ENCODE peak calls at places on chromosomes 4 and X, in seven cellular contexts. V is stomach, Q is right lobe of liver, Y is heart left ventricle, K is gastrocnemius medialis, B is A549, I is suprapubic skin. T is an unnamed sample.

GRCh38 chr4:150140774-150141400 is 62.6 kb downstream of the DCLK2 start:
- DNase-seq in V (no peak), Q (no peak), Y (no peak), K (no peak), B (no peak), I (no peak), T (no peak)

GRCh38 chrX:31228909-31229308 is 157.1 kb upstream of the FTHL17 start:
- DNase-seq in V (no peak), Q (no peak), Y (no peak), K (no peak), B (no peak), I (no peak), T (no peak)

GRCh38 chr4:42603865-42604264 is 53.0 kb downstream of the ATP8A1 start:
- DNase-seq in V (no peak), Q (no peak), Y (no peak), K (no peak), B (no peak), I (no peak), T (no peak)

GRCh38 chr4:24105183-24106039 is 215.6 kb upstream of the PPARGC1A start:
- DNase-seq in V (no peak), Q (no peak), Y (no peak), K (peak), B (peak), I (no peak), T (peak)

GRCh38 chr4:88202443-88202842 is 44.0 kb upstream of the ABCG2 start:
- DNase-seq in V (no peak), Q (no peak), Y (no peak), K (no peak), B (no peak), I (no peak), T (no peak)

GRCh38 chr4:159227984-159228383 is 125.1 kb downstream of the RAPGEF2 start:
- DNase-seq in V (peak), Q (peak), Y (peak), K (peak), B (no peak), I (peak), T (peak)

GRCh38 chr4:75948822-75949444 is 8.1 kb upstream of the NAAA start:
- DNase-seq in V (no peak), Q (no peak), Y (no peak), K (no peak), B (no peak), I (no peak), T (no peak)

GRCh38 chrX:53048169-53049126 is at the start of gene GPR173:
- DNase-seq in V (no peak), Q (no peak), Y (peak), K (no peak), B (no peak), I (no peak), T (no peak)

GRCh38 chrX:143336261-143336660 is 181.0 kb downstream of the SPANXN3 start:
- DNase-seq in V (no peak), Q (no peak), Y (no peak), K (no peak), B (no peak), I (no peak), T (no peak)

GRCh38 chr4:9946171-9946570 is 75.1 kb downstream of the SLC2A9 start:
- DNase-seq in V (no peak), Q (no peak), Y (no peak), K (no peak), B (no peak), I (no peak), T (peak)

GRCh38 chr4:163693776-163694175 is 199.3 kb downstream of the TMA16 start:
- DNase-seq in V (no peak), Q (no peak), Y (no peak), K (no peak), B (no peak), I (no peak), T (no peak)

DNA sequence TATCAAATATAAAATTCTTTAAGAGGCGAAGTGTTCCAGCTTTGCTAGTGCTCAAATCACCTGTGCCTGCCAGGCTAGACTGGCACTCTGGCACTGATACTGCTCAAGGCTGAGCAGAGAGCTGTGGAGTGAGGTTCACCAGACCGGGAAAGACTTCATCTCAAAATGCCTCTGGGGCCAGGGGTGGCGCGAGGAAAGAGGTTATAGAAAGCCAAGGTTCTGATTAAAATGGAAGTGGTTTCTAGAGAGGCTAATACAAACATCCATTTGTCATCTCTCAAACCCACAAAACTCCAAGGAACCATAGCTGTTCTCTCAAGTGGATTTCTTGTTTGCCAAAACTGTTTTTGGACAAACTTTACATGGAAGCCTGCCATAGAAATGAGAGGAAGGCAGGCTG is 41.5 kb downstream of the F11 start:
- DNase-seq in V (no peak), Q (no peak), Y (no peak), K (no peak), B (no peak), I (no peak), T (peak)
- TF ChIP-seq POLR2A in V (no peak), Q (no peak), Y (no peak), K (no peak), B (no peak), I (no peak), T (no peak)

DNA sequence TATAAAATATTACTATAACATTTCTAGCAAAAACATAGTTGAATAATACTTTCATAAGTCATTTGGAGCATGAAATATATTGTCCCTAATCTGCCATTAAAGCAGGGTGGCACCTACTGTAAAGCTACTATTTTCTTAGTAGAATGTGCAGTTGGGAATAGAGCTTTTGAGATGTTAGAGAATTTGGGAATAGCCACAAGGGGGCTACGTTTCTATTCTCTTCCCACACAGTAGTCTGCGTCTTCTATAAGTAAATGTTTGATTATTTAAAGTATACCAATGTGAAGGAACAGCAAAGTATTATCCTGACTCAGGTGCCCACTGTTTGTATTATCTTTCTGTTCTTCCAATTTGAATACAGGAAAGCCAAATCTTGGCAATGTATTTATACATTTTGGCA is 323.2 kb upstream of the GIMD1 start:
- DNase-seq in V (no peak), Q (no peak), Y (no peak), K (no peak), B (no peak), I (no peak), T (no peak)
- TF ChIP-seq CTCF in V (no peak), Q (no peak), Y (no peak), K (no peak), B (no peak), I (no peak), T (no peak)

DNA sequence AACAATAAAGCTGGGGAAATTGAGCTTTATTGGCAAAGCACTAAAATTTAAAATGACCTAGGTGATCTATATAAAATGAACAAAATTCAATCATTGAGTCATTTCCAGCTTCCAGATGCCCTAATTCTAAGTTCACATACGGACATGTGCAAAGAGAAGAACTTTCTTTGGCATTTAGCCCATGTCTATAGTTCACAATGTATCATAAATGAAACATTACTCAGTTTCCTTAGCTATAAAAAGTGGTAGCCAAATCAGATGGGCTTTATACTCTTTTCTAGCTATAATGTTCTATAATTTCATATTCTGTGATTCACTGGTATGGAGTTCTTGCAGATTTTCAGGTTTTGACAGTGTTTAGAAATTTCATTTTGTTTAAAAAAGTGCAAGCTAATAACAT is 327.4 kb downstream of the KCTD8 start:
- DNase-seq in V (no peak), Q (no peak), Y (no peak), K (no peak), B (no peak), I (no peak), T (no peak)
- H3K4me3 ChIP-seq in V (no peak), Q (no peak), Y (no peak), K (no peak), B (no peak), I (no peak), T (no peak)

DNA sequence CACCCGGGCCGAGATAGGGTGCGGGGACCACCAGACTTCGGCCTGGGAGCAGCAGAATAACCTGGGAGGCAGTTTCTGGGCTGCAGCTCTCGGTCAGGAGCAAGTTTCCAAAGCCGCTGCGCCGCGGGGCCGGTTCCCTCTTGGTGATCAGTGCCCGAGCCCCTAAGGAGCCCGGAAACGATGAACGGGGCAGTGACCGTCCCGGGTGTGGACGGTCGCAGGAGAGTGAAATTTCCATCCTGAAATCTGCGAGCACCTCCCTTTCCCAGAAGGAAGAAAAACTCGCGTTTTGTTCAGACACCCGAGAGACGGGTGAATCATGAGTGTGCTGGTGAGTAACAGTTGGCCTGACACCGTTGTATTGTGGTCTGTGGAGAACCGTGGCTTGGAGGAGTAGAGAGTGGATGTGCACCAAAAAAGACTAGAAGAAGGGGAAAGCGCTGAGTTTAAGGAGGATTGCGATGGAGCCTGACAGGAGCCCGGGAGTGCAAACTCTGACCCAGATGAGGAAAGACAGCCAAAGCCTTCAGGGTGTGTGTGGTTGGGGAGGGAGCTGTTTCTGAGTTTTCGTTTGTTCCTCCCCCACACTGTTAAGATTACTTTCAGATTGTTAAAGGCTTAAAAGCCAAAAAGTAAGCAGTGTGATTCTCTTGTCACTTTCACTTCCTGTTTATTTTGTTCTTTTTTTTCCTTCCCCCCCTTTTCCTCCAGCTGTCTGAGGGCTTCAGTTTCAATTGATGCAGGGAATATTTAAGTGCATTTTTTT is 824 bp downstream of the MCUB start:
- DNase-seq in V (no peak), Q (no peak), Y (peak), K (no peak), B (peak), I (peak), T (peak)
- TF ChIP-seq POLR2A in V (no peak), Q (no peak), Y (no peak), K (peak), B (no peak), I (no peak), T (no peak)

DNA sequence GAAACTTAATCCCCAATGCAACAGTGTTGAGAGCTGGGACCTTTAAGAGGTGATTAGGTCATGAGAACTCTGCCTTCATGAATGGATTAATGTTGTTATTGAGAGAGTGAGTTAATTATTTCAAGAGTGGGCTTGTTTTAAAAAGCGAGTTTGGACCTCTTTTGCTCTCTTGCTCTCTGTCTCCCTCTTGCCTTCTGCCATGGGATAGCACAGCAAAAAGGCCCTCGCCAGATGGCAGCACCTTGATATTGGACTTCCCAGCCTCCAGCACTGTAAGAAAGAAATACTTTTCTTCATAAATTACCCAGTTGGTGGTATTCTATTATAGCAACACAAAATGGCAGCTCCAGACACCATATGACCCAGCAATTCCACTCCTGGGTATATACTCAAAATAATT is 7.0 kb upstream of the ATP6AP2 start:
- DNase-seq in V (no peak), Q (no peak), Y (no peak), K (no peak), B (no peak), I (no peak), T (no peak)
- TF ChIP-seq CTCF in V (no peak), Q (peak), Y (no peak), K (no peak), B (peak), I (no peak), T (no peak)

DNA sequence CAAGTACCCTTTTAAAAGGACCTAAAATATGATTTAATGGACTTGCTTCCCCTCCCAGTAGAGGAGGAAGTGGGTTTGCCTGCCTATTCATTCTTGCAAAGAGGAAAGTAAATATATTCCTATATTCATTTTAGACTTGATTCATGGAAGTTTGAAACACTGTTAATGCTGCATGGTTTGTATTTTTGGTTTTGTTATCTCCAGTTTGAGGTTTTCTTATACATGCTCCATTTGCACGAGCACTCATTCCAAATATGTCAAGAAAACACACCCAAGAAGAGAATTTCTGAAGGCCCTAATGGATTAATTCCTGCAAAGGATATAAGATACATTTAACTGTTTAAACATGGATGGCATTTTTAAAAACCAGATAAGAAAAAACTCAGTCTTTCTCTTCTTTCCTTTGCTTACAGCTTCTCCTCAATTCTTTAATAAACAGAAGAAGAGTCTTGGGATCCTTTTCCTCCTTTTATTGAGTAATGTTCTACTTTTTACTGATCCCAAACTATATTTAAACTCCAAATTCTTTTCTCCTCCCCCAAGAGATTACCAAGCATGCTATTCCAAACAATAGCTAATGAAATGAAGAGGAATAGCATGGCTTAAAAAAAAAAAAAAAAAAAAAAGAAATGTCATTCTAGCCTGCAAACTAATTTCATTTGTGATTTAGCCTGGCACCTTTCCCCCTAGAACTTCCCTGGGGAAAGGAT is 54.6 kb upstream of the LDB2 start:
- DNase-seq in V (no peak), Q (no peak), Y (no peak), K (no peak), B (no peak), I (no peak), T (no peak)
- H3K4me3 ChIP-seq in V (no peak), Q (no peak), Y (no peak), K (no peak), B (no peak), I (peak), T (no peak)

GRCh38 chrX:153927686-153927935 is 1.5 kb upstream of the ARHGAP4 start:
- DNase-seq in V (no peak), Q (no peak), Y (no peak), K (no peak), B (peak), I (no peak), T (no peak)

GRCh38 chrX:153926594-153926862 is 464 bp upstream of the ARHGAP4 start:
- DNase-seq in V (no peak), Q (no peak), Y (no peak), K (no peak), B (no peak), I (no peak), T (no peak)

GRCh38 chrX:153927936-153928760 is 2.1 kb upstream of the ARHGAP4 start:
- DNase-seq in V (peak), Q (peak), Y (peak), K (peak), B (peak), I (peak), T (peak)

GRCh38 chrX:153925739-153926593 is at the start of gene ARHGAP4:
- DNase-seq in V (no peak), Q (no peak), Y (no peak), K (no peak), B (no peak), I (no peak), T (no peak)

GRCh38 chrX:153926863-153927685 is 1.0 kb upstream of the ARHGAP4 start:
- DNase-seq in V (peak), Q (peak), Y (peak), K (peak), B (no peak), I (no peak), T (no peak)
- TF ChIP-seq POLR2A in V (no peak), Q (no peak), Y (no peak), K (peak), B (peak), I (no peak), T (no peak)